ENCODE peak calls at places on chromosomes 16 and 17, in seven cellular contexts. O, C, N, B, J, K and M are unnamed samples.

GRCh38 chr17:82386256-82386831 is 14.8 kb downstream of the UTS2R start:
- DNase-seq in K (no peak), J (no peak), C (no peak), N (no peak), B (no peak), O (no peak), M (no peak)

GRCh38 chr17:67841992-67842391 is 16.7 kb downstream of the BPTF start:
- DNase-seq in K (no peak), C (no peak), B (no peak), J (no peak), N (no peak), O (no peak), M (no peak)

GRCh38 chr17:49554694-49555494 is 20.8 kb upstream of the NXPH3 start:
- DNase-seq in J (no peak), C (no peak), O (no peak), N (no peak), B (no peak), K (no peak), M (no peak)

GRCh38 chr16:80693553-80693952 is 110.8 kb downstream of the CDYL2 start:
- DNase-seq in K (no peak), N (no peak), C (no peak), J (no peak), O (peak; percentile 1), B (no peak), M (no peak)

GRCh38 chr16:51003850-51004566 is 147.1 kb downstream of the SALL1 start:
- DNase-seq in C (no peak), O (no peak), J (no peak), B (no peak), K (no peak), N (no peak), M (no peak)

GRCh38 chr16:89200124-89200849 is at the start of gene SLC22A31:
- DNase-seq in O (no peak), J (no peak), B (no peak), C (no peak), K (no peak), N (no peak), M (no peak)

GRCh38 chr17:19346351-19347255 is 15.9 kb downstream of the B9D1 start:
- DNase-seq in C (peak; percentile 64), B (peak; percentile 92), O (peak; percentile 91), J (peak; percentile 48), K (peak; percentile 35), N (no peak), M (no peak)

GRCh38 chr16:12723681-12724080 is 80.0 kb downstream of the CPPED1 start:
- DNase-seq in O (no peak), C (no peak), K (no peak), N (no peak), B (no peak), J (no peak), M (no peak)

GRCh38 chr17:65518256-65518655 is 43.2 kb downstream of the AXIN2 start:
- DNase-seq in J (no peak), O (peak; percentile 50), B (peak; percentile 38), K (no peak), C (no peak), N (no peak), M (no peak)

GRCh38 chr16:23337836-23338550 is 35.9 kb downstream of the SCNN1B start:
- DNase-seq in B (no peak), O (no peak), C (no peak), J (no peak), N (no peak), K (no peak), M (no peak)

GRCh38 chr17:74712301-74712700 is 422 bp downstream of the CD300LF start:
- DNase-seq in O (no peak), B (no peak), N (no peak), K (no peak), C (no peak), J (no peak), M (no peak)

GRCh38 chr17:7314719-7315569 is at the start of gene GPS2:
- DNase-seq in N (peak; percentile 93), C (peak; percentile 94), O (peak; percentile 71), B (peak; percentile 76), J (no peak), K (peak; percentile 87), M (peak; percentile 98)

GRCh38 chr17:81394377-81394747 is 895 bp upstream of the BAHCC1 start:
- DNase-seq in K (no peak), J (no peak), N (no peak), O (no peak), C (no peak), B (no peak), M (no peak)

GRCh38 chr17:49968380-49969133 is 433 bp upstream of the DLX4 start:
- DNase-seq in K (peak; percentile 61), N (peak; percentile 83), O (peak; percentile 39), C (no peak), B (peak; percentile 79), J (no peak), M (no peak)

GRCh38 chr17:17506893-17507464 is 10.8 kb upstream of the RASD1 start:
- DNase-seq in N (peak; percentile 88), B (no peak), J (no peak), K (no peak), O (no peak), C (peak; percentile 59), M (no peak)

GRCh38 chr16:5730783-5731182 is 633.2 kb upstream of the EEF2KMT start:
- DNase-seq in J (no peak), C (no peak), B (no peak), K (no peak), N (no peak), O (no peak), M (no peak)

GRCh38 chr17:16037636-16038035 is 38.0 kb downstream of the TTC19 start:
- DNase-seq in K (no peak), N (no peak), J (no peak), B (no peak), C (no peak), O (peak; percentile 27), M (no peak)

GRCh38 chr17:81814748-81815645 is 11.0 kb downstream of the GCGR start:
- DNase-seq in C (no peak), N (no peak), B (no peak), O (no peak), K (no peak), J (no peak), M (no peak)

GRCh38 chr17:82961366-82962162 is 117.8 kb upstream of the METRNL start:
- DNase-seq in N (no peak), C (peak; percentile 24), K (no peak), O (no peak), J (no peak), B (no peak), M (no peak)

GRCh38 chr17:2138768-2139167 is 83.9 kb downstream of the HIC1 start:
- DNase-seq in C (no peak), O (no peak), N (peak; percentile 50), B (peak; percentile 59), J (no peak), K (no peak), M (no peak)

GRCh38 chr16:49767414-49767813 is 88.5 kb downstream of the ZNF423 start:
- DNase-seq in N (no peak), C (no peak), O (no peak), K (no peak), B (no peak), J (no peak), M (no peak)
- TF ChIP-seq CTCF in N (no peak), C (no peak), O (no peak), K (no peak), B (no peak), J (no peak), M (no peak)

DNA sequence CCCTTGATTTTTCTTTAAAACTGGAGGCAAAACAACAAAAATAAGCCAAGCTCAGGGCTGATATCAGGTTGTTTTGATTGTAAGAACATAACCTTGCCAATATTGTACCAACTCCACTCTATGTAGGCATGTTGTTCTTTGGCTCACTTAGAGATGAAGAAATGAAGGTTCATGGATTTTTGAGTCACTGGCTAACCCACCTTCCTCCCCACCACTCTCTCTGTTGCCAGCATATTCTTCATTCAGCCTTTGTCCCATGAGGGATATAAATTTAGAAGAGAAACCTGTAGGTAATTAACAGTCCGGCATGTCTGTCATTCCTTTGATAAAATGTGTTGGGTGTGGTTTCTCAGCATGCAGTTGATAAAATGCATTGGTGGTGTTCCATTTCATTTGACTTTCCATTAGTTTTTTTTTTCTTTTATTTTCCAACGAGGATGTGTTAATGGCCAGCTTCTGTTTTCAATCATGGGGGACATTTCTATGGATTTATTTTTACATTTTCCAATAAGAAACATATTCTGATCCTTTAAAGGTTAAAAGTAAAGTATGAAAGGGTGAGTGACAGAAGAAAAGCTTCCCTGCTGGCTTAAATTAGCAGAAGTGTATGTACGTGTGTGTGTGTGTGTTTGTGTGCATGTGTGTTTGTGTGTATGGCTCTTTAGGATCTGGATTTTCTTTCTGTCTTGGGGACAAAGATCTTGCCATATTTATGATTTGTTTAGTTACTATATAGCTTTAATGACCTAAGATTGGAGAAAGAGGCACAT is 166.2 kb upstream of the KCNJ16 start:
- DNase-seq in C (no peak), K (no peak), O (no peak), B (no peak), N (no peak), J (no peak), M (no peak)
- TF ChIP-seq CTCF in C (no peak), K (no peak), O (no peak), B (no peak), N (no peak), J (no peak), M (no peak)

DNA sequence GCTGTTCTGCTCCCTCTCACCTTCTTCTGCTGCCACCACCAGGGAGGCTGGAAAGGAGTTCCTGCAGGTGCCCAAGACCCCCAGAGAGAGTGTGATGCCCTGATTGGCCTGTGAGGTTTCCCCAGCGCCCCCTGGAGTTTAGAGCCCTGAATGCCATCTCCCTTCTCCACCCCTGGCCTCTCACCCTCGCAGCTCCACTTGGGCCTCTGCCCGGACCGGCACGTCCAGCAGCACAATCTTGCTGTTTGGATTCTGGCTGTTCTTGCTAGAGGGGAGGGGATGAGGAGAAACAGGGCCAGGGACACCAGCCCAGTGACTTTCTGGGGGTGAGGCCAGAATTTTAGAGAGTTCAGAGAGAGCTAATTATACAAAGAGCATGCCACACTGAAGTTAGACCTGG is 12.5 kb upstream of the FAM171A2 start:
- DNase-seq in N (no peak), K (no peak), C (no peak), O (peak; percentile 10), B (peak; percentile 35), J (no peak), M (no peak)
- TF ChIP-seq CTCF in N (peak; percentile 60), K (peak; percentile 39), C (peak; percentile 29), O (peak; percentile 41), B (peak; percentile 54), J (peak; percentile 51), M (peak; percentile 28)

DNA sequence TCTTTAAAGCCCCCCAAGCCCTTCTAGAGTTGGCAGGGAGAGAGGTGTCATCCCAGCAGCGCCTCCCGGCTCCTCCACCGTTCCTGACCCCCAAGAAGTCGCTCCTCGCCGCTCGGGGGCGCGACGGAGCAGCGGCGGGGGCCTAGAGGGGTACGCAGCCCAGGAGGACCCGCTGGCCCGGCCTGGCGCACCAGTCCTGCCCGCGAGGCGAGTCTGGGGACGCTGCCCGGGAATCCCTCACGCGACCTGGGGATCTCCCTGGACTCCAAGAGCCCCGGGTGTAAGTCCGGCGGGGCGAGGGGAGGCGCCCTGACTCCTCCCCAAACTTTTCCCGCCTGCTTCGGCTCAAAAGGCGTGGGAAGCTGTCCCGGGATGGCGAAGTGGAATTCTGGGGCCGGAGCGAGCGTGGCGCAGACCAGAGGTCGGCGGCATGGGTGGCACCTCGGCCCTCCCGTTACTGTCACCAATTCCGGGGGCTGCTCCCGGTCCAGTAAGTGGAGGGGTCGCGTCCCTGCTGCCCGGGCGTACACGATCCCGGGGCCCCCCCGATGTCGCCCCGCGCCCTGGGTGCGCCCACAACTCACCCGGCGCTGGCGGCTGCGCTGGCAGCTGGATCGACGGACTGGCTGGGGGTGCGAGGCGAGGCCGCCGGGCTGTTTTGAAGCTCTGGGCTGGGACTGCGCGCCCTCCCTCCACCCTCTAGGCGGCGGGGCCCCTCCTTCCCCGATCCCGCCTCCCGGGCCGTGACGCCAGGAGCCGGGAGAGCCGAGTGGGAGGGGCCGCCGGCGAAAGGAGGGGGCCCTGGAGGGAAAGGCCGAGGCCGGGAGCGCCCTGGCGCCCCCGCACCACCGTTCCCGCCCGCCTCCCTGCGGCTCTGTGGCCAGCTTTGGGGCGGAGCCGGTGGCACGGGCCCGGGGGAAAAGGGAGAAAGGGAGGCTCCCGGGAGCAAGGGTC is at the start of gene EMP2:
- DNase-seq in N (peak; percentile 92), K (peak; percentile 80), C (no peak), B (peak; percentile 63), J (peak; percentile 30), O (peak; percentile 65), M (peak; percentile 84)
- TF ChIP-seq CTCF in N (peak; percentile 70), K (peak; percentile 43), C (no peak), B (peak; percentile 34), J (peak; percentile 71), O (peak; percentile 57), M (peak; percentile 57)